ENCODE peak calls at places on chromosomes 13 and 19, in ten cellular contexts. One of them, this sample, is unnamed.

GRCh38 chr13:99866781-99867180 is 104.8 kb downstream of the ZIC5 start:
- DNase-seq in transverse colon: no peak
- DNase-seq in H1: no peak
- DNase-seq in lower leg skin: no peak
- DNase-seq in heart left ventricle: no peak
- DNase-seq in breast epithelium: no peak
- DNase-seq in body of pancreas: no peak
- DNase-seq in IMR-90: no peak
- DNase-seq in adrenal gland: no peak
- DNase-seq in suprapubic skin: no peak
- DNase-seq in this sample: no peak

GRCh38 chr13:51518847-51519246 is 65.4 kb upstream of the WDFY2 start:
- DNase-seq in H1: no peak
- DNase-seq in IMR-90: peak
- DNase-seq in heart left ventricle: no peak
- DNase-seq in adrenal gland: no peak
- DNase-seq in breast epithelium: no peak
- DNase-seq in suprapubic skin: no peak
- DNase-seq in body of pancreas: no peak
- DNase-seq in transverse colon: no peak
- DNase-seq in lower leg skin: no peak
- DNase-seq in this sample: peak

GRCh38 chr13:48819376-48819775 is 156.3 kb upstream of the FNDC3A start:
- DNase-seq in suprapubic skin: no peak
- DNase-seq in transverse colon: no peak
- DNase-seq in H1: no peak
- DNase-seq in body of pancreas: no peak
- DNase-seq in lower leg skin: no peak
- DNase-seq in heart left ventricle: no peak
- DNase-seq in adrenal gland: no peak
- DNase-seq in IMR-90: no peak
- DNase-seq in breast epithelium: no peak
- DNase-seq in this sample: no peak

GRCh38 chr19:40217921-40218890 is at the start of gene TTC9B:
- DNase-seq in lower leg skin: no peak
- DNase-seq in body of pancreas: no peak
- DNase-seq in suprapubic skin: no peak
- DNase-seq in H1: peak
- DNase-seq in adrenal gland: no peak
- DNase-seq in IMR-90: no peak
- DNase-seq in breast epithelium: no peak
- DNase-seq in heart left ventricle: no peak
- DNase-seq in transverse colon: no peak
- DNase-seq in this sample: no peak

GRCh38 chr13:20024706-20025105 is 66.2 kb downstream of the ZMYM2 start:
- DNase-seq in IMR-90: no peak
- DNase-seq in transverse colon: no peak
- DNase-seq in lower leg skin: no peak
- DNase-seq in breast epithelium: no peak
- DNase-seq in body of pancreas: no peak
- DNase-seq in heart left ventricle: no peak
- DNase-seq in adrenal gland: no peak
- DNase-seq in H1: no peak
- DNase-seq in suprapubic skin: no peak
- DNase-seq in this sample: no peak

GRCh38 chr13:99556867-99557443 is 55.7 kb downstream of the TM9SF2 start:
- DNase-seq in H1: no peak
- DNase-seq in body of pancreas: no peak
- DNase-seq in suprapubic skin: no peak
- DNase-seq in heart left ventricle: no peak
- DNase-seq in transverse colon: no peak
- DNase-seq in IMR-90: no peak
- DNase-seq in adrenal gland: no peak
- DNase-seq in lower leg skin: no peak
- DNase-seq in breast epithelium: no peak
- DNase-seq in this sample: no peak

GRCh38 chr13:52022355-52022754 is 2.1 kb upstream of the UTP14C start:
- DNase-seq in adrenal gland: no peak
- DNase-seq in transverse colon: no peak
- DNase-seq in suprapubic skin: no peak
- DNase-seq in IMR-90: no peak
- DNase-seq in body of pancreas: no peak
- DNase-seq in breast epithelium: no peak
- DNase-seq in H1: no peak
- DNase-seq in heart left ventricle: no peak
- DNase-seq in lower leg skin: no peak
- DNase-seq in this sample: no peak

GRCh38 chr19:6340493-6341201 is 7.2 kb upstream of the ACER1 start:
- DNase-seq in transverse colon: no peak
- DNase-seq in H1: no peak
- DNase-seq in suprapubic skin: no peak
- DNase-seq in body of pancreas: no peak
- DNase-seq in IMR-90: no peak
- DNase-seq in lower leg skin: no peak
- DNase-seq in breast epithelium: no peak
- DNase-seq in heart left ventricle: no peak
- DNase-seq in adrenal gland: no peak
- DNase-seq in this sample: no peak

GRCh38 chr19:39125554-39126311 is at the start of gene PAK4:
- DNase-seq in breast epithelium: peak
- DNase-seq in suprapubic skin: peak
- DNase-seq in transverse colon: peak
- DNase-seq in IMR-90: peak
- DNase-seq in body of pancreas: peak
- DNase-seq in adrenal gland: peak
- DNase-seq in heart left ventricle: peak
- DNase-seq in H1: peak
- DNase-seq in lower leg skin: peak
- DNase-seq in this sample: peak

GRCh38 chr19:39127812-39128510 is 2.4 kb downstream of the PAK4 start:
- DNase-seq in body of pancreas: peak
- DNase-seq in transverse colon: peak
- DNase-seq in suprapubic skin: no peak
- DNase-seq in adrenal gland: no peak
- DNase-seq in H1: no peak
- DNase-seq in lower leg skin: no peak
- DNase-seq in breast epithelium: peak
- DNase-seq in heart left ventricle: no peak
- DNase-seq in IMR-90: no peak
- DNase-seq in this sample: no peak

GRCh38 chr19:39125199-39125553 is 410 bp upstream of the PAK4 start:
- DNase-seq in adrenal gland: no peak
- DNase-seq in heart left ventricle: no peak
- DNase-seq in lower leg skin: no peak
- DNase-seq in transverse colon: no peak
- DNase-seq in body of pancreas: no peak
- DNase-seq in breast epithelium: no peak
- DNase-seq in H1: no peak
- DNase-seq in suprapubic skin: no peak
- DNase-seq in IMR-90: no peak
- DNase-seq in this sample: no peak

GRCh38 chr19:39126312-39126561 is 651 bp downstream of the PAK4 start:
- DNase-seq in breast epithelium: no peak
- DNase-seq in lower leg skin: no peak
- DNase-seq in adrenal gland: no peak
- DNase-seq in suprapubic skin: no peak
- DNase-seq in body of pancreas: no peak
- DNase-seq in H1: no peak
- DNase-seq in heart left ventricle: no peak
- DNase-seq in IMR-90: no peak
- DNase-seq in transverse colon: no peak
- DNase-seq in this sample: no peak

GRCh38 chr19:39126593-39127187 is 1.1 kb downstream of the PAK4 start:
- DNase-seq in body of pancreas: peak
- DNase-seq in IMR-90: no peak
- DNase-seq in suprapubic skin: no peak
- DNase-seq in H1: no peak
- DNase-seq in lower leg skin: no peak
- DNase-seq in transverse colon: peak
- DNase-seq in breast epithelium: no peak
- DNase-seq in heart left ventricle: no peak
- DNase-seq in adrenal gland: no peak
- DNase-seq in this sample: peak
- TF ChIP-seq POLR2A in body of pancreas: no peak
- TF ChIP-seq POLR2A in IMR-90: no peak
- TF ChIP-seq POLR2A in suprapubic skin: no peak
- TF ChIP-seq POLR2A in H1: no peak
- TF ChIP-seq POLR2A in lower leg skin: no peak
- TF ChIP-seq POLR2A in transverse colon: peak
- TF ChIP-seq POLR2A in breast epithelium: no peak
- TF ChIP-seq POLR2A in heart left ventricle: no peak
- TF ChIP-seq POLR2A in adrenal gland: no peak
- TF ChIP-seq POLR2A in this sample: no peak

GRCh38 chr19:12159773-12160414 is 3.0 kb upstream of the ZNF136 start:
- DNase-seq in IMR-90: no peak
- DNase-seq in transverse colon: no peak
- DNase-seq in breast epithelium: no peak
- DNase-seq in lower leg skin: no peak
- DNase-seq in heart left ventricle: no peak
- DNase-seq in H1: no peak
- DNase-seq in suprapubic skin: no peak
- DNase-seq in adrenal gland: no peak
- DNase-seq in body of pancreas: no peak
- DNase-seq in this sample: no peak

GRCh38 chr19:12166596-12166995 is 3.7 kb downstream of the ZNF136 start:
- DNase-seq in lower leg skin: no peak
- DNase-seq in transverse colon: no peak
- DNase-seq in breast epithelium: no peak
- DNase-seq in adrenal gland: no peak
- DNase-seq in H1: no peak
- DNase-seq in IMR-90: peak
- DNase-seq in suprapubic skin: no peak
- DNase-seq in heart left ventricle: no peak
- DNase-seq in body of pancreas: no peak
- DNase-seq in this sample: peak

GRCh38 chr19:12163841-12164240 is 945 bp downstream of the ZNF136 start:
- DNase-seq in body of pancreas: no peak
- DNase-seq in suprapubic skin: no peak
- DNase-seq in adrenal gland: no peak
- DNase-seq in H1: no peak
- DNase-seq in heart left ventricle: no peak
- DNase-seq in lower leg skin: no peak
- DNase-seq in transverse colon: no peak
- DNase-seq in breast epithelium: no peak
- DNase-seq in IMR-90: peak
- DNase-seq in this sample: no peak

GRCh38 chr19:12162513-12162881 is 399 bp upstream of the ZNF136 start:
- DNase-seq in lower leg skin: no peak
- DNase-seq in adrenal gland: no peak
- DNase-seq in body of pancreas: no peak
- DNase-seq in transverse colon: no peak
- DNase-seq in H1: no peak
- DNase-seq in suprapubic skin: no peak
- DNase-seq in IMR-90: no peak
- DNase-seq in heart left ventricle: no peak
- DNase-seq in breast epithelium: no peak
- DNase-seq in this sample: no peak

GRCh38 chr19:12162882-12163806 is at the start of gene ZNF136:
- DNase-seq in H1: peak
- DNase-seq in breast epithelium: peak
- DNase-seq in adrenal gland: peak
- DNase-seq in lower leg skin: peak
- DNase-seq in body of pancreas: peak
- DNase-seq in transverse colon: peak
- DNase-seq in suprapubic skin: peak
- DNase-seq in heart left ventricle: peak
- DNase-seq in IMR-90: peak
- DNase-seq in this sample: peak
- TF ChIP-seq POLR2A in H1: peak
- TF ChIP-seq POLR2A in breast epithelium: peak
- TF ChIP-seq POLR2A in adrenal gland: peak
- TF ChIP-seq POLR2A in lower leg skin: no peak
- TF ChIP-seq POLR2A in body of pancreas: peak
- TF ChIP-seq POLR2A in transverse colon: peak
- TF ChIP-seq POLR2A in suprapubic skin: peak
- TF ChIP-seq POLR2A in heart left ventricle: peak
- TF ChIP-seq POLR2A in IMR-90: peak
- TF ChIP-seq POLR2A in this sample: peak

GRCh38 chr19:44007473-44007872 is 4.7 kb downstream of the ZNF230 start:
- DNase-seq in H1: no peak
- DNase-seq in adrenal gland: no peak
- DNase-seq in breast epithelium: no peak
- DNase-seq in IMR-90: no peak
- DNase-seq in suprapubic skin: no peak
- DNase-seq in heart left ventricle: no peak
- DNase-seq in body of pancreas: no peak
- DNase-seq in lower leg skin: no peak
- DNase-seq in transverse colon: no peak
- DNase-seq in this sample: no peak

GRCh38 chr19:44002212-44002565 is 568 bp upstream of the ZNF230 start:
- DNase-seq in breast epithelium: no peak
- DNase-seq in transverse colon: no peak
- DNase-seq in adrenal gland: no peak
- DNase-seq in heart left ventricle: no peak
- DNase-seq in body of pancreas: no peak
- DNase-seq in IMR-90: peak
- DNase-seq in suprapubic skin: no peak
- DNase-seq in lower leg skin: no peak
- DNase-seq in H1: no peak
- DNase-seq in this sample: no peak

GRCh38 chr19:44003461-44004134 is 841 bp downstream of the ZNF230 start:
- DNase-seq in H1: peak
- DNase-seq in heart left ventricle: no peak
- DNase-seq in IMR-90: no peak
- DNase-seq in suprapubic skin: no peak
- DNase-seq in lower leg skin: peak
- DNase-seq in breast epithelium: no peak
- DNase-seq in transverse colon: peak
- DNase-seq in adrenal gland: no peak
- DNase-seq in body of pancreas: no peak
- DNase-seq in this sample: peak

GRCh38 chr19:44005968-44006367 is 3.2 kb downstream of the ZNF230 start:
- DNase-seq in H1: no peak
- DNase-seq in suprapubic skin: no peak
- DNase-seq in IMR-90: peak
- DNase-seq in body of pancreas: no peak
- DNase-seq in adrenal gland: no peak
- DNase-seq in heart left ventricle: no peak
- DNase-seq in lower leg skin: no peak
- DNase-seq in breast epithelium: no peak
- DNase-seq in transverse colon: no peak
- DNase-seq in this sample: no peak

DNA sequence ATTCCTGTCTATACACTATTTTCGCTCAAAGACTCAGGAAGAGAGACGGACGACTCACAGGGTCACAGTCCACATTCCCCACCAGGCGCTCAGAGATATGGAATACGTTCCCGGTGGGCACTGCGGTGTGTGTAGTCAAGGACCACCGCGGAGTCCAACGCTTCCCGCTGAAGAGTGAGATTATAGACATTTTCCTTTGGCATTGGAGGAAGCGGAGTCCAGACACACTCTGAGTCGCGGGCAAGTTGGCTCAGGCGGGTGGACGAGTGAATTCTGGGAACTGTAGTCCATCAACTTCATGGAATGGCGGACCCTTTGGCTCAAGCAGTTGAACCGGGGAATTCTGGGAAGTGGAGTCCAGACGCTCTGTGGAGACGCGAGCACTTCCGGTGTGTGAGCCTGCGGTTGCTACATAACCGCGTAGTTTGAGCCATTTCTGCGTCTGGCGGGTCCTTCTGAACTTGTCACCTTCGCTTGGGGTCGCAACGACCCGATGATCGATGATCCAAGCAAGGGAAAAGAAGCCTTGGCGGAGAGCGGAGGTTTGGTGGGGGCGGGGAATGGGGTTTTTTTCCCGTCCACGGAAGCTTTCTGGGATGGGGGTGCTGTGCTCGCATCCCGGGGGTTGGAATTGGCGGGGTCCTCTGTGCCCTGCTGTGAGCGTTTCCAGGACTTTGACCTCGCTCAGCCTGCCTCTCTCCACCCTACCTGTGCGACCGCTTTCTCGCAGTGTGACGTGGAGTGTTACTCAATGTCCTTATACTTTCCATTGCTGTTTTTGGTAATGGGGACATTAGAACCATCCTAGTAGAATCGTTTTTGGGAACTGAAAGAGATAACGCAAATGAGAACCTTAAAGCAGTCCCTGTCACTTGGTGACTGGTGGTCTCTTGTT is at the start of gene ZNF230:
- DNase-seq in body of pancreas: peak
- DNase-seq in transverse colon: peak
- DNase-seq in H1: peak
- DNase-seq in heart left ventricle: peak
- DNase-seq in IMR-90: peak
- DNase-seq in suprapubic skin: peak
- DNase-seq in adrenal gland: peak
- DNase-seq in lower leg skin: peak
- DNase-seq in breast epithelium: peak
- DNase-seq in this sample: peak
- TF ChIP-seq POLR2A in body of pancreas: no peak
- TF ChIP-seq POLR2A in transverse colon: peak
- TF ChIP-seq POLR2A in H1: no peak
- TF ChIP-seq POLR2A in heart left ventricle: peak
- TF ChIP-seq POLR2A in IMR-90: peak
- TF ChIP-seq POLR2A in suprapubic skin: no peak
- TF ChIP-seq POLR2A in adrenal gland: no peak
- TF ChIP-seq POLR2A in lower leg skin: no peak
- TF ChIP-seq POLR2A in breast epithelium: no peak
- TF ChIP-seq POLR2A in this sample: peak

GRCh38 chr19:4343056-4343844 is at the start of gene MPND:
- DNase-seq in transverse colon: peak
- DNase-seq in body of pancreas: peak
- DNase-seq in breast epithelium: peak
- DNase-seq in IMR-90: peak
- DNase-seq in suprapubic skin: peak
- DNase-seq in adrenal gland: peak
- DNase-seq in lower leg skin: peak
- DNase-seq in H1: peak
- DNase-seq in heart left ventricle: peak
- DNase-seq in this sample: peak
- TF ChIP-seq POLR2A in transverse colon: peak
- TF ChIP-seq POLR2A in body of pancreas: peak
- TF ChIP-seq POLR2A in breast epithelium: no peak
- TF ChIP-seq POLR2A in IMR-90: no peak
- TF ChIP-seq POLR2A in suprapubic skin: no peak
- TF ChIP-seq POLR2A in adrenal gland: no peak
- TF ChIP-seq POLR2A in lower leg skin: no peak
- TF ChIP-seq POLR2A in H1: peak
- TF ChIP-seq POLR2A in heart left ventricle: peak
- TF ChIP-seq POLR2A in this sample: peak